ENCODE peak calls at places on chromosome 1, in four cellular contexts. One of them, this sample, is unnamed. For H3K27me3, the result is how much of the 10 kb centered on the place peaks cover.

GRCh38 chr1:162381941-162382750 is 618 bp downstream of the C1orf226 start:
- DNase-seq in PC-9: no peak
- DNase-seq in hepatocyte: no peak
- DNase-seq in lower lobe of right lung: no peak
- DNase-seq in this sample: no peak

GRCh38 chr1:221440658-221441057 is 301.2 kb downstream of the DUSP10 start:
- DNase-seq in PC-9: no peak
- DNase-seq in hepatocyte: peak
- DNase-seq in lower lobe of right lung: no peak
- DNase-seq in this sample: no peak

GRCh38 chr1:222045816-222046215 is 303.9 kb upstream of the DUSP10 start:
- DNase-seq in hepatocyte: no peak
- DNase-seq in lower lobe of right lung: no peak
- DNase-seq in PC-9: no peak
- DNase-seq in this sample: no peak

GRCh38 chr1:175033931-175034330 is 10.7 kb upstream of the MRPS14 start:
- DNase-seq in hepatocyte: no peak
- DNase-seq in PC-9: no peak
- DNase-seq in lower lobe of right lung: no peak
- DNase-seq in this sample: no peak

GRCh38 chr1:221117133-221117532 is 237.9 kb downstream of the HLX start:
- DNase-seq in PC-9: no peak
- DNase-seq in hepatocyte: no peak
- DNase-seq in lower lobe of right lung: no peak
- DNase-seq in this sample: no peak

GRCh38 chr1:99621340-99621901 is 24.5 kb upstream of the PALMD start:
- DNase-seq in PC-9: no peak
- DNase-seq in lower lobe of right lung: no peak
- DNase-seq in hepatocyte: no peak
- DNase-seq in this sample: no peak

GRCh38 chr1:47559944-47560695 is 122.3 kb downstream of the FOXD2 start:
- DNase-seq in lower lobe of right lung: no peak
- DNase-seq in PC-9: no peak
- DNase-seq in hepatocyte: peak
- DNase-seq in this sample: no peak

GRCh38 chr1:9201421-9202239 is 32.9 kb upstream of the H6PD start:
- DNase-seq in lower lobe of right lung: no peak
- DNase-seq in PC-9: no peak
- DNase-seq in hepatocyte: peak
- DNase-seq in this sample: peak

GRCh38 chr1:66968574-66968973 is 43.8 kb downstream of the MIER1 start:
- DNase-seq in PC-9: no peak
- DNase-seq in lower lobe of right lung: no peak
- DNase-seq in hepatocyte: no peak
- DNase-seq in this sample: no peak

GRCh38 chr1:162908236-162908635 is 47.3 kb upstream of the CCDC190 start:
- DNase-seq in lower lobe of right lung: no peak
- DNase-seq in PC-9: no peak
- DNase-seq in hepatocyte: no peak
- DNase-seq in this sample: no peak

GRCh38 chr1:220906561-220907334 is 27.5 kb downstream of the HLX start:
- DNase-seq in lower lobe of right lung: no peak
- DNase-seq in hepatocyte: no peak
- DNase-seq in PC-9: peak
- DNase-seq in this sample: no peak

GRCh38 chr1:60255565-60255964 is 182.0 kb upstream of the C1orf87 start:
- DNase-seq in lower lobe of right lung: no peak
- DNase-seq in hepatocyte: no peak
- DNase-seq in PC-9: no peak
- DNase-seq in this sample: no peak

GRCh38 chr1:67824771-67825170 is 8.5 kb downstream of the GNG12 start:
- DNase-seq in lower lobe of right lung: no peak
- DNase-seq in hepatocyte: no peak
- DNase-seq in PC-9: no peak
- DNase-seq in this sample: no peak

GRCh38 chr1:158527190-158527815 is 26.9 kb downstream of the OR6Y1 start:
- DNase-seq in hepatocyte: no peak
- DNase-seq in PC-9: peak
- DNase-seq in lower lobe of right lung: no peak
- DNase-seq in this sample: no peak

GRCh38 chr1:153507926-153508583 is 27.7 kb downstream of the S100A6 start:
- DNase-seq in lower lobe of right lung: no peak
- DNase-seq in hepatocyte: no peak
- DNase-seq in PC-9: no peak
- DNase-seq in this sample: no peak
- H3K4me3 ChIP-seq in lower lobe of right lung: no peak
- H3K4me3 ChIP-seq in hepatocyte: no peak
- H3K4me3 ChIP-seq in PC-9: no peak
- H3K4me3 ChIP-seq in this sample: no peak

DNA sequence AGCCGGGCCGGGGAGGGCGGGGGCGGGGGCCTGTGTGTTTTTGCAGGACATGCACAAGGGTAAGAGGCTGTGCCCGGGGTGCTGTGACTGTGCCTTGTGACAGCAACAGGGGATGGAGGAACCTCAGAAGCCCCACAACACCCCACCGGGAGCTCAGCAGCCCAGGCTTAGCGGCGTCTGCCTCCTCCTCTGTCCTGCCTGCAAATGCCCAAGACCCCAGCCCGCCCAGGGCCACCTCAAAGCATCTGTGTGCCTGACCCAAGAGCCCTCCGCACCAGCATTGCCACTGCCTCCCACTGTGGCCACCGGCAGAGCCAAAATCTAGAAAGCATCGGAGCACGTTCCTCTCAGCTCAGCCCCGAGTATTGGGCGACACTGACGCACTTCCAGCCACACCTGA is 2.7 kb upstream of the ACTRT2 start:
- DNase-seq in hepatocyte: no peak
- DNase-seq in PC-9: no peak
- DNase-seq in lower lobe of right lung: peak
- DNase-seq in this sample: no peak
- H3K27me3 ChIP-seq in hepatocyte: under half
- H3K27me3 ChIP-seq in PC-9: half or more
- H3K27me3 ChIP-seq in lower lobe of right lung: under half
- H3K27me3 ChIP-seq in this sample: under half

DNA sequence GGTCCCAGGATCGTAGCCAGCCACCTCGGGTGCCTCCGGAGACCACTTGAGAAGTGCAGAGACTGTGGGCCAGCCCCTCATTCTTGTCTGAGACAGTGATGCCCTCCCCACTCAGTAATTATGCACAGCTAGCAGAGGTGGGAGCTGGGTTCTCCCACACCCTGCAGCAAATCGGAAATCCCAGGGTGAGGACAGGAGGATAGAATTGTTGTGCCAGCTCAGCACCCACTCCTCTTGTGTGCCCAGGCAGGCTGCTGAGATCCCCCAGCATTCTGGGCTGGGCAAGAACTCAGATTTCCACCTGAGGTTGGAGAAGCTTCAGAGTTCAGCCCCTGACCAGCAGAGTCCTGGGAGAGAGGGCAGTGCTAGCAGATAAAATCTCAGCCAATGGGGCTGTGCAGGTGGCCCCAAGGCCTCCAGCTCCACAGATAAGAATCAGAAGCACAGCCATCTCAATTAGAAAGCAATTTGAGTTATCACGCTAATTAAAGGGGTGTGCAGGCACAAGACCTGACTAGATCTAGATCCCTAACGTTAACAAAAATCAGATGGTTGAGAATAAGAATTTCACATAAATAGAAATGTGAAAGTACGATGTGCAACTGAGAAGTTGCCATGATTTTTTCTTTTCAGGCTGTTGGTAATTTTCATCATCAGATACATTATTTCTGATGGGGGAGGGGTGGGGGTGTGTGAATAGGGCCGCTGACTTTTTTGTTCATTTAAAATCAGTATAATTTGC is 45.5 kb upstream of the IRF2BP2 start:
- DNase-seq in PC-9: peak
- DNase-seq in lower lobe of right lung: no peak
- DNase-seq in hepatocyte: no peak
- DNase-seq in this sample: no peak
- TF ChIP-seq CTCF in PC-9: no peak
- TF ChIP-seq CTCF in lower lobe of right lung: no peak
- TF ChIP-seq CTCF in hepatocyte: no peak
- TF ChIP-seq CTCF in this sample: no peak

GRCh38 chr1:984476-984814 is 2.6 kb upstream of the PERM1 start:
- DNase-seq in lower lobe of right lung: no peak
- DNase-seq in hepatocyte: no peak
- DNase-seq in PC-9: no peak
- DNase-seq in this sample: no peak
- H3K4me3 ChIP-seq in lower lobe of right lung: no peak
- H3K4me3 ChIP-seq in hepatocyte: no peak
- H3K4me3 ChIP-seq in PC-9: no peak
- H3K4me3 ChIP-seq in this sample: no peak

GRCh38 chr1:32496127-32496526 is 31.3 kb downstream of the ZBTB8B start:
- DNase-seq in PC-9: no peak
- DNase-seq in lower lobe of right lung: no peak
- DNase-seq in hepatocyte: peak
- DNase-seq in this sample: no peak
- H3K27me3 ChIP-seq in PC-9: under half
- H3K27me3 ChIP-seq in lower lobe of right lung: under half
- H3K27me3 ChIP-seq in hepatocyte: under half
- H3K27me3 ChIP-seq in this sample: under half

GRCh38 chr1:39639333-39640130 is at the start of gene HEYL:
- DNase-seq in hepatocyte: peak
- DNase-seq in PC-9: no peak
- DNase-seq in lower lobe of right lung: peak
- DNase-seq in this sample: peak
- TF ChIP-seq CTCF in hepatocyte: peak
- TF ChIP-seq CTCF in PC-9: no peak
- TF ChIP-seq CTCF in lower lobe of right lung: peak
- TF ChIP-seq CTCF in this sample: peak

GRCh38 chr1:7333576-7333975 is 437.5 kb upstream of the VAMP3 start:
- DNase-seq in PC-9: no peak
- DNase-seq in lower lobe of right lung: no peak
- DNase-seq in hepatocyte: no peak
- DNase-seq in this sample: no peak

GRCh38 chr1:7331926-7332535 is 439.1 kb upstream of the VAMP3 start:
- DNase-seq in PC-9: no peak
- DNase-seq in hepatocyte: no peak
- DNase-seq in lower lobe of right lung: no peak
- DNase-seq in this sample: no peak

GRCh38 chr1:7334475-7335035 is 436.5 kb upstream of the VAMP3 start:
- DNase-seq in PC-9: no peak
- DNase-seq in lower lobe of right lung: no peak
- DNase-seq in hepatocyte: peak
- DNase-seq in this sample: no peak

GRCh38 chr1:7335224-7335879 is 435.7 kb upstream of the VAMP3 start:
- DNase-seq in hepatocyte: no peak
- DNase-seq in lower lobe of right lung: no peak
- DNase-seq in PC-9: no peak
- DNase-seq in this sample: no peak

DNA sequence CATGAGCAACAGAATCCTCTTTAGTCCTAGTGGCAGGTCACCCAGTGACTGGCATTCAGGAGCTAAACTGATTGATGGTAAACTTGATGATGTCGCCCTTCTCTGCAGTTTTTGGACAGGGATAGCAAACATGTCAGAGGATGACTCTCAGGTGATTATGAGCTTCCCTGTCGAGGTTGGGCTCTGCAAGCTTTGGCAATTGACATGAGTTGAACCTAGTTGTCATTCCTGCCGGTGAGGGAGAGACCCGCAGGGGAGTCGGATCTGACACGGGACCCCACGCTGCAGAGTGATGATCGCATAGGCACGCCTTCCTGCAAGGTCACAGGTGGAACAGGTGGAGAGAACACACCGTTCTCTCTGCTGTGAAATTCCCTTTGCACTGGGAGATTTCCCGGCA is 438.0 kb upstream of the VAMP3 start:
- DNase-seq in hepatocyte: no peak
- DNase-seq in lower lobe of right lung: no peak
- DNase-seq in PC-9: no peak
- DNase-seq in this sample: no peak
- H3K4me3 ChIP-seq in hepatocyte: no peak
- H3K4me3 ChIP-seq in lower lobe of right lung: no peak
- H3K4me3 ChIP-seq in PC-9: no peak
- H3K4me3 ChIP-seq in this sample: no peak

GRCh38 chr1:156648951-156649350 is 7.0 kb downstream of the BCAN start:
- DNase-seq in hepatocyte: no peak
- DNase-seq in lower lobe of right lung: no peak
- DNase-seq in PC-9: peak
- DNase-seq in this sample: no peak
- H3K27me3 ChIP-seq in hepatocyte: half or more
- H3K27me3 ChIP-seq in lower lobe of right lung: half or more
- H3K27me3 ChIP-seq in PC-9: under half
- H3K27me3 ChIP-seq in this sample: under half

GRCh38 chr1:21670059-21670881 is 1.1 kb upstream of the RAP1GAP start:
- DNase-seq in PC-9: no peak
- DNase-seq in hepatocyte: no peak
- DNase-seq in lower lobe of right lung: no peak
- DNase-seq in this sample: no peak
- TF ChIP-seq CTCF in PC-9: no peak
- TF ChIP-seq CTCF in hepatocyte: no peak
- TF ChIP-seq CTCF in lower lobe of right lung: no peak
- TF ChIP-seq CTCF in this sample: no peak

DNA sequence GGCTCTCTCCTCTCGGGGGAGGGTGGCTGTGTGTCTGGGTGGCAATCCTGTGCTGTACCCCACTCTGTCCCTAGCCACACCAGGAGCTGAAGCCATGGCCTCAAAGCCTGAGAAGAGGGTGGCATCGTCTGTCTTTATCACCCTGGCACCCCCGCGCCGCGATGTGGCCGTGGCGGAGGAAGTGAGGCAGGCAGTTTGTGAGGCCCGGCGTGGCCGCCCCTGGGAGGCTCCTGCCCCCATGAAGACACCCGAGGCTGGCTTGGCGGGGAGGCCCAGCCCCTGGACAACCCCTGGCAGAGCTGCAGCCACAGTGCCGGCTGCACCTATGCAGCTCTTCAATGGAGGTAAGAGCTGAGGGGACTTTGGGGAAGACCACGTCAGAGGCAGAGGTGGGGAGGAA is 6.3 kb downstream of the FBLIM1 start:
- DNase-seq in PC-9: no peak
- DNase-seq in lower lobe of right lung: no peak
- DNase-seq in hepatocyte: no peak
- DNase-seq in this sample: no peak
- H3K4me3 ChIP-seq in PC-9: no peak
- H3K4me3 ChIP-seq in lower lobe of right lung: no peak
- H3K4me3 ChIP-seq in hepatocyte: no peak
- H3K4me3 ChIP-seq in this sample: no peak